ENCODE peak calls at places on chromosomes 2 and 18, in four cellular contexts. A is lower leg skin; G is neuronal stem cell; R is CD8-positive, alpha-beta memory T cell. J is an unnamed sample.

GRCh38 chr2:48519608-48520007 is 10.3 kb upstream of the STON1 start:
- DNase-seq in A (no peak), G (no peak), R (no peak), J (no peak)

GRCh38 chr2:43131051-43131889 is 95.1 kb downstream of the ZFP36L2 start:
- DNase-seq in A (peak), G (no peak), R (peak), J (no peak)

GRCh38 chr2:238097988-238098853 is 1.9 kb upstream of the ESPNL start:
- DNase-seq in A (peak), G (peak), R (peak), J (no peak)

GRCh38 chr2:204947448-204947847 is 402.2 kb downstream of the PARD3B start:
- DNase-seq in A (no peak), G (no peak), R (no peak), J (no peak)

GRCh38 chr2:7703048-7703447 is 785.8 kb downstream of the RNF144A start:
- DNase-seq in A (no peak), G (no peak), R (no peak), J (no peak)

GRCh38 chr2:177265834-177266817 is 1.6 kb upstream of the NFE2L2 start:
- DNase-seq in A (no peak), G (no peak), R (no peak), J (no peak)

GRCh38 chr2:195563857-195564512 is 93.0 kb upstream of the SLC39A10 start:
- DNase-seq in A (no peak), G (no peak), R (no peak), J (no peak)

GRCh38 chr2:168536925-168537466 is 80.9 kb downstream of the CERS6 start:
- DNase-seq in A (no peak), G (no peak), R (no peak), J (no peak)

GRCh38 chr2:217802876-217803638 is 199.7 kb downstream of the TNS1 start:
- DNase-seq in A (no peak), G (no peak), R (no peak), J (peak)

GRCh38 chr2:196987298-196987653 is 60.8 kb upstream of the PGAP1 start:
- DNase-seq in A (no peak), G (no peak), R (no peak), J (no peak)

GRCh38 chr18:53796042-53796729 is 428.3 kb downstream of the MBD2 start:
- DNase-seq in A (no peak), G (no peak), R (no peak), J (no peak)

GRCh38 chr2:28821295-28821958 is 10.8 kb downstream of the SPDYA start:
- DNase-seq in A (no peak), G (peak), R (peak), J (no peak)

GRCh38 chr18:32770181-32770650 is 2.6 kb downstream of the KLHL14 start:
- DNase-seq in A (peak), G (no peak), R (no peak), J (peak)
- H3K4me3 ChIP-seq in A (no peak), G (peak), R (no peak), J (no peak)

DNA sequence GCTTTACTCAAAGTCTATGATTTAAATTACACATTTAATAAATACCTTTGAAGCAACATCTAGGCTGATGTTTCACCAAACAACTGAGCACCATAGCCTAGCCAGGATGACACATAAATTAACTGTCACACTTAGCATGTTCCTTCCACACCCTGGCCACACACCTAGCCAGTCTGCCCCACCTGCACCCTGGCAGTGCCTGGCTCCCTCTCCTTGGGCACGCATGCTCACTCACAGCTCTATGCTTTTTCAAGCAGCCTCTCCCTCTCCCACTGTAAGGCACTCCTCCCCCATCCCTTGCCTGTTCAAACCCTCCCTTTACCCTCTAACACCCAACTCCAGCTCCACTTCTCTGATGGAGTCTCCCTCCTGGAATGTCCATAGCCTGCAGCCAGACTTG is 357.6 kb upstream of the KLHL29 start:
- DNase-seq in A (no peak), G (no peak), R (no peak), J (no peak)
- H3K4me3 ChIP-seq in A (no peak), G (no peak), R (no peak), J (no peak)

GRCh38 chr2:10304458-10305253 is 2.0 kb downstream of the HPCAL1 start:
- DNase-seq in A (no peak), G (no peak), R (no peak), J (peak)
- H3K4me3 ChIP-seq in A (no peak), G (peak), R (peak), J (peak)

GRCh38 chr2:231613054-231613654 is 20.5 kb downstream of the TEX44 start:
- DNase-seq in A (peak), G (no peak), R (no peak), J (no peak)

GRCh38 chr2:231613655-231614558 is 21.2 kb downstream of the TEX44 start:
- DNase-seq in A (peak), G (peak), R (peak), J (peak)

GRCh38 chr2:231614559-231615057 is 21.9 kb downstream of the TEX44 start:
- DNase-seq in A (peak), G (no peak), R (no peak), J (peak)

GRCh38 chr2:231611273-231612198 is 18.9 kb downstream of the TEX44 start:
- DNase-seq in A (no peak), G (no peak), R (no peak), J (no peak)

DNA sequence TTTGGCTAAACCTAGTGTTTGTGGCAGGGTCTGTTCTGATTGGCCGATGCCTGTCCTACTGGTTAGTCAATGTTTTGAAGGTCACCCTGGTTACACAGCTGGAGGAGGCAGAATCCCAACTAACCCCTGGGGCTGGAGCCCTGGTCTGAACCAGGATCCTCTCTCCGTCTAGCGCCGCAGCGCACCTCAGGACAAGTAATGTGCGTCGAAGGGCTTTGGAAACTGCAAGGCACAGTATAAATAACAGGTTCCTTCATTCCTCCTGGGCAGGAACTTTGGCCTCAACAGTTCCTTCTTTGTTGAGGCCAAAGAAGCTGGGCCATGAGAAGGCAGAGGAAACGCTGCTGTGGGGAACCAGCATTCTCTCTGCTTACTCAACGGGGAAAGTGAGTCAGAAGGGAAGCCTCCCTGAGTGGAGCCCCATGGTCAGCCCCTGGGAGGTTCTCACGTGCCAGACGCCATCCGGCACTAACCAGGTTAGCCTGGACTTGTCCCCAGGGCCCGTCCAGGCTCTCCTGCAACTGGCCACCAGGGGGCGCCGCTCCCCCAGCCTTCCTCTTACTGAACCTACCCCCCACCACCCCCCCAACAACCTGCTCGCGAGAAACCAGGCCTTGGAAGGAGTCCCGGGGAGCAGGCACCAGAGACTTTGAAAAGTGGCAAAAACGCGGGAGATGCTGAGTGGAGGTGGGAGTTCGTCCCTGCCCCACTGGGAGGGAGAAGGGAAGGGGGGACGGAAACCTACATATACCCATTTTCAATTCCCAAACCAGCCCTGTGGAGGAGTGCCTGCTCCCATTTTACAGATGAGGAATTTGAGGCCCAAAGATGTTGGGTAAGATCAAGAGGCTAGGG is 19.8 kb downstream of the TEX44 start:
- DNase-seq in A (peak), G (peak), R (peak), J (peak)
- H3K4me3 ChIP-seq in A (no peak), G (no peak), R (peak), J (no peak)

DNA sequence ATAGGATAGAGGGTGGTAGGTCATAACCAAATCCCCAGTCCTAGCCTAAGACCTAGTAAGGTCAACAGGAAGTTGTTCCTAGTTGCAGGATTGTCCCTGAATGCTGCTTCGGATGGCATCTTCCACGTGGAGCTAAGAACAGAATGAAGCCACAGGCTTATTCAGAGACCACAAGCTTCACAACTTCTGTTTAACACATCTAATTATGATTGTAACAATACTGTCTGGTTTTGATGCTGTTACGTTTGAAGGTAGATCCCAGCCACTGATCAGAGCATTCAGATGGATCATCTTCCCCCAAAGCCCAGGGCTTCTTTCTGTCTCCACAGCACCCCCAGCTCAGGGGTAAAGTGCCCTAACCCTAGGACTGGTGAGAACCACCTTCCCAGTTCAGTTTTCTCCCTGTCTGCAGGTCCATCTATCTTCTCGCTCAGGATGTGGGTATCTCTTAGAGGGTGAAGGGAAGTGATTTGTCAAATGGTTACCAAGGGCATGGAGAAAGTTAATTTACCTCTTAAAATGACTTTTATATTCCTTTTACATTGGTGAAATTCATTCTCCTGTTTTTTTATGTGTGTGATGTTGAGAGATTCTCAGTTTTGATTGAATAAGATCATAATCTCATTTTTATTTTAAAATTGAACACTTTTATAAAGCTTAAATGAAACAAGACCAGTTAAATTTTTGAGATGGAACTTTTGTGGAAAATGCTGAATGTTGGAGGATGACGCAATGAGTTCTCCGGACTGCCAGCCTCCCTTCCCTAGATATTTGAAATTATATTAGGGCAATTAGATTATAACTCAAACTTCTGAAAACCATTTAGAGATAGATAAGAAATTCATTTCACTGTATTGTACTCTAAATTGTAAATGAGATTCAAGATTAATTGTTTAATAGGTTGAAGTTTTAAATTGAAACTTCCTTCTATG is 66.5 kb downstream of the RHBDD1 start:
- DNase-seq in A (no peak), G (no peak), R (no peak), J (no peak)
- H3K4me3 ChIP-seq in A (no peak), G (no peak), R (no peak), J (no peak)

DNA sequence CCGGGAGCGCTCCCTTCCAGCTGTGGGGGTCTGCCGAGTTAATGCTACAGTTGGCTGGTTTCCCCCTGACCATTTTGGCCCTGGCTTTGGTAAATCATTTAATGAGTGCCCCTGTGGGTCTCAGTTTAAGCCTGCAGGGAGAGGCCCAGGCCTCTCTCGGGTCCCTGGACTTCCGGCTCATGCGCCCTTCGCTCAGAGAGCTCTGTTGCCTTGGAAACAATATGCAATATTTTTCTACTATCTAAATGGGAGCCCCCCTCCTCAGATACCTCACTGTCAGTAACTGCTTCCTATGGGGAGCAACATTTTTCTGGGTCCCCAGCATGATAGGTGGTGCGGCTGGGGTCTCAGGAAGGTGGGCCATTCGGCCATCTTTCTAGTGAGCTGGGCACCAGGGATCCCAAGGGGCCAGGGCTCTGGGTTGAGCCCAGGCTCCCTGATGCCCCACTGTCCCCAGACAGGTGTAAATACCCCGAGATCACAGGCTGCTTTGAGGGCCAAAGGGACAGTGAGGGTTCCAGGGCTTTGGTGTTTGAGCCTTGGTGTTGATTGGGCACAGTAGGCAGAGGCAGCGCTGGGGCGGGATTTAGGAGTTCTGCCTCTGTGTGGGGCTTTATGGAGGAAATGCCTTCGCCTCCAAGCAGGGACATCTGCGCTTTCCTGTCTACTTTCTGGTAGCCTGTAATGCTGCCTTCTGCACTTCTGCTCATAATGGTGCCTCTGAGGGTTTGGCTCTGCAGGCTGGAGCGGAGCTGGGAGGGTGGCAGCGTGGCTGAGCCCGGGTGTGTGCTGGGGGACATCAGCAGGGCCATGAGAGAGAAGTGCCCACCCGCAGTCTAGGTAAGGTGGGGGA is 5.2 kb downstream of the ITM2C start:
- DNase-seq in A (no peak), G (no peak), R (no peak), J (no peak)
- H3K4me3 ChIP-seq in A (no peak), G (no peak), R (no peak), J (no peak)

DNA sequence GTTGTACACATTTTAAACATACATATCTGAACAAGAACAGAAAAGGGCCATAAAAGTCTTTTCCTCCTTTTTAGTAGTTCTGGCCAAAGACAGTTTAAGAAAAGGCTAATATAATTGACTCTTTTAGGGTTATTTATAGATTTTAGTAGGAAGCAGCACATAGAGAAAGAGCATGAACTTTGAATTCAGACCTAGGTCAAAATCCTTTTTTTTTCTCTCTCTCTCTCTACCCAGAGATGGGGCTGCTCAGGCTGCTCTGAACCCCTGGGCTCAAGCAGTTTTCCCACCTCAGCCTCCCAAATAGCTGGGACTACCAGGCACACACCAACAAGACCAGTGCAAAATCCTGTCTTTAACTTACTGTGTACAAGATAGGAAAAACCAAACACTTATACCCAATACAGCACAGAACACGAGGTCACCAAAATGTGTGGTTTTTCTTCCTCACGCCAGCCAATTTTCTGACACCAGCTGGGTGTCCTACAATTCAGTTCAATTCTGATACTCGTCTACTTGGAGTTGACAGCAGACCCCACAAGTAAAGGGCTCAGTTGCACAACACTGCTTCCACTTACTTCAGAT is 32.1 kb downstream of the ERLEC1 start:
- DNase-seq in A (no peak), G (no peak), R (no peak), J (no peak)
- H3K4me3 ChIP-seq in A (no peak), G (no peak), R (no peak), J (no peak)

GRCh38 chr18:77167276-77167675 is 34.7 kb upstream of the MBP start:
- DNase-seq in A (no peak), G (no peak), R (no peak), J (no peak)
- H3K4me3 ChIP-seq in A (no peak), G (no peak), R (no peak), J (no peak)

GRCh38 chr2:60556441-60556997 is 3.1 kb upstream of the BCL11A start:
- DNase-seq in A (no peak), G (no peak), R (no peak), J (no peak)
- H3K4me3 ChIP-seq in A (no peak), G (no peak), R (no peak), J (no peak)

DNA sequence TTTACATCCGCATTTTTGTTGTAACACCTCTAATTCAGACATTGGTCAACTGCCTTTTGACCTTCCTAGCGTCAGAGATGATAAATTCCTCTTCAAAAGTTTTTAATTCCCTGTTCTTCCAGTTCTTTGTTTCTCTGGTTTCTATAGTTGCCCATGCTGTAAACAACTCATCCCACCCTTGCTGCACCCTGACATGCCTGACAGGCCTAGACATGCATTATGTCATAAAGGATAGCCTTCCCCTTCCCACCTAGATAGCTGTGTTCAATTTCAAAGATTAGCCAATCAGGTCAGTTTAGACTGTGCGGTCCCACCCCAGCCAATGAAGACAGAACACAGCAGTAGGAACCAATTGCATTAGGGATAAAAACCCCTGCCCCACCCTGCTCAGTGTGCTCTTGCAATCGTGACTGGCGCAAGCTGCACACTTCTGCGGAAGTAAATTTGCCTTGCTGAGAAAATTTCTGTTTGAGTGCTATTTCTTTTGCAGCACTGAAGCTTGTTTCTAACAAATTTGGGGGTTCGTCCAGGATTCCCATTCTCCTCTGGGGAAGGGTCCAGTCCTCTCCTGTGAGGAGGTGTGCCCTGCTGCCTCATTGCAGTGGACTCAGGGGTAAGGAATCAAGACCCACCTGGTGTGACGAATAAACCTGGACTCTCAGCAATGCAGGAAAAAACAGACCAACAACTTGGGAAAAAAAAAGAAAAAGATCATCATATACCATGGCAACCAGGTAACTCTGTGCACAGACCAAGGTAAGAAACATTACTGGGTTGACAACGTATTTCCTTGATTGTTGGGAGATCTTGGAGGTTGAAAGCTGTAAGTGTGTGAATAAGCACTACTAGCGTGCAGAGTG is 9.1 kb upstream of the SAP130 start:
- DNase-seq in A (no peak), G (no peak), R (no peak), J (no peak)
- H3K4me3 ChIP-seq in A (no peak), G (no peak), R (no peak), J (no peak)